ENCODE peak calls at places on chromosomes 4 and X, in four cellular contexts. W is H1, M is HepG2, I is GM12878. L is an unnamed sample.

GRCh38 chr4:121898150-121898549 is 27.9 kb upstream of the BBS7 start:
- DNase-seq in I (no peak), W (no peak), M (no peak), L (no peak)

GRCh38 chr4:122746485-122746965 is 14.0 kb downstream of the BBS12 start:
- DNase-seq in W (no peak), M (no peak), I (no peak), L (no peak)

GRCh38 chr4:15232725-15233597 is 194.9 kb upstream of the C1QTNF7 start:
- DNase-seq in I (no peak), M (peak; percentile 33), W (no peak), L (no peak)

GRCh38 chr4:80710748-80711451 is 319.6 kb upstream of the BMP3 start:
- DNase-seq in I (no peak), W (no peak), M (no peak), L (no peak)

GRCh38 chr4:14111730-14112171 is 484.2 kb upstream of the BOD1L1 start:
- DNase-seq in M (no peak), I (no peak), W (no peak), L (no peak)

GRCh38 chr4:5592272-5592671 is 116.1 kb downstream of the EVC2 start:
- DNase-seq in I (no peak), M (no peak), W (no peak), L (no peak)

GRCh38 chr4:15385928-15386327 is 41.9 kb upstream of the C1QTNF7 start:
- DNase-seq in I (no peak), W (no peak), M (no peak), L (no peak)

GRCh38 chrX:72051589-72051988 is 80.1 kb downstream of the RTL5 start:
- DNase-seq in M (no peak), I (no peak), W (no peak), L (no peak)

GRCh38 chr4:176611954-176612353 is 180.8 kb downstream of the VEGFC start:
- DNase-seq in W (no peak), M (no peak), I (no peak), L (no peak)

GRCh38 chr4:87068591-87069021 is 133.8 kb downstream of the AFF1 start:
- DNase-seq in I (no peak), M (no peak), W (no peak), L (no peak)

GRCh38 chr4:168509786-168510185 is 12.9 kb downstream of the PALLD start:
- DNase-seq in W (no peak), I (no peak), M (no peak), L (no peak)

GRCh38 chr4:2177443-2178093 is 64.4 kb downstream of the HAUS3 start:
- DNase-seq in W (no peak), I (no peak), M (peak; percentile 8), L (no peak)

GRCh38 chr4:15729910-15730533 is 27.2 kb downstream of the BST1 start:
- DNase-seq in W (no peak), I (peak; percentile 2), M (peak; percentile 45), L (peak; percentile 33)

GRCh38 chr4:1756893-1757779 is 35.8 kb downstream of the TACC3 start:
- DNase-seq in W (no peak), M (no peak), I (no peak), L (no peak)

GRCh38 chr4:30943356-30943755 is 223.2 kb downstream of the PCDH7 start:
- DNase-seq in W (no peak), I (no peak), M (no peak), L (no peak)

GRCh38 chr4:127606823-127607222 is 25.9 kb upstream of the INTU start:
- DNase-seq in M (no peak), I (no peak), W (no peak), L (no peak)

GRCh38 chr4:34183916-34184315 is 2060.4 kb downstream of the ARAP2 start:
- DNase-seq in W (no peak), I (no peak), M (no peak), L (no peak)

GRCh38 chrX:68830486-68831404 is 1.9 kb downstream of the EFNB1 start:
- DNase-seq in I (no peak), W (peak; percentile 43), M (no peak), L (no peak)

DNA sequence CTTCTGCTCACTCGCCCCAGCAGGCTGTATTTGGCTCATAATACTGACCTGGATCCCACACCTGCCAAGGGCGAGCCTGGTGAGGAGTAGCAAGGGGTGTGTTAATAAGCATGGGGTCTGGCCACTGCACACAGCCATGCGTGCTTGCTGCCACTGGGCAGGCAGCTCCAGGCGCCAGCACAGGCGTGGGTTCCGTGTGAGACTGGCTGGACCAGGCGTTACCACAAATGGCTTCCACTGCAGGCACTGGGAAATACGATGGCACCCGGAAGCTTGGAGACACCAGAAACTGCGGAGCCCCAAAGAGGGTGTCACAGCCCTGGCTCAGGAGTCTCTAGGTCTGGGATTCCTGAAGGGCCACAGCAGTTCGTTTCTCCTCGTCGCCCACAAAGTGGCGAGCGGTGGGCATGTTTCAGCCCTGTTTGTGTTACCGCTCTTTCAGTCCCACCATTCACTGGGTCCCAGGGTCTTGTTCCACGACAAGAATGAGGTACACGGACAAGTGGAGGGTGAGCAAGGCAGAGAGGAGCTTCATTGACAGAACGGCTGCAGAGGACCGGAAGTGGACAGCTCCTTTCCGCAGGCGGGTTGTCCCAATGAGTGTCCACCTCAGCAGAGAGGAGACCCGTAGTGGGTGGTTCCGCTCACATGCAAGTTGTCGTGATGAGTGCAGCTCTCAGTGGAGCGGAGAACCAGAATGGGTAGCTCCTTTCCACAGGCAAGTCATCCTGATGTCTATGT is 428.9 kb downstream of the EPHA5 start:
- DNase-seq in M (no peak), W (no peak), I (no peak), L (no peak)
- TF ChIP-seq SUZ12 in M (no peak), W (no peak), I (no peak), L (no peak)

GRCh38 chrX:76555816-76556215 is 128.3 kb downstream of the MAGEE1 start:
- DNase-seq in M (peak; percentile 41), W (peak; percentile 52), I (no peak), L (peak; percentile 70)

GRCh38 chrX:76550016-76550415 is 122.5 kb downstream of the MAGEE1 start:
- DNase-seq in I (no peak), W (no peak), M (no peak), L (no peak)

GRCh38 chrX:76555269-76555668 is 127.8 kb downstream of the MAGEE1 start:
- DNase-seq in W (no peak), I (no peak), M (no peak), L (no peak)
- H3K9me3 ChIP-seq in W (peaks cover 24% of the 10 kb centered on the region), I (peaks cover 2% of the 10 kb centered on the region), M (peaks cover 18% of the 10 kb centered on the region), L (peaks cover 30% of the 10 kb centered on the region)

GRCh38 chr4:53591372-53591892 is at the start of gene LNX1:
- DNase-seq in W (peak; percentile 86), M (no peak), I (no peak), L (no peak)
- TF ChIP-seq ZNF274 in W (no peak), M (no peak), I (no peak), L (no peak)

GRCh38 chr4:153089781-153090180 is 114.5 kb upstream of the TRIM2 start:
- DNase-seq in I (no peak), M (no peak), W (no peak), L (no peak)
- TF ChIP-seq SUZ12 in I (no peak), M (no peak), W (no peak), L (no peak)

GRCh38 chrX:47458528-47458927 is 24.5 kb downstream of the ZNF41 start:
- DNase-seq in M (no peak), I (no peak), W (no peak), L (no peak)

GRCh38 chrX:47460561-47460960 is 22.5 kb downstream of the ZNF41 start:
- DNase-seq in M (no peak), I (no peak), W (no peak), L (no peak)

GRCh38 chrX:47452112-47452511 is 30.9 kb downstream of the ZNF41 start:
- DNase-seq in W (no peak), I (no peak), M (no peak), L (no peak)

GRCh38 chrX:47456080-47456479 is 26.9 kb downstream of the ZNF41 start:
- DNase-seq in I (no peak), M (no peak), W (no peak), L (no peak)
- H3K9me3 ChIP-seq in I (no peaks in the 10 kb centered on the region), M (no peaks in the 10 kb centered on the region), W (no peaks in the 10 kb centered on the region), L (peaks cover 11% of the 10 kb centered on the region)

GRCh38 chrX:17801431-17801830 is 59.7 kb downstream of the RAI2 start:
- DNase-seq in I (no peak), M (no peak), W (no peak), L (no peak)

GRCh38 chrX:17803449-17803848 is 57.6 kb downstream of the RAI2 start:
- DNase-seq in I (no peak), W (no peak), M (no peak), L (no peak)

GRCh38 chrX:17802756-17803155 is 58.3 kb downstream of the RAI2 start:
- DNase-seq in M (no peak), I (no peak), W (no peak), L (no peak)

GRCh38 chrX:17798921-17799320 is 61.6 kb downstream of the SCML1 start:
- DNase-seq in W (no peak), M (no peak), I (no peak), L (no peak)
- TF ChIP-seq ZNF274 in W (no peak), M (no peak), I (no peak), L (no peak)

GRCh38 chr4:152149734-152150133 is 386.2 kb downstream of the FBXW7 start:
- DNase-seq in W (no peak), I (no peak), M (no peak), L (no peak)

GRCh38 chr4:152159773-152160172 is 376.1 kb downstream of the FBXW7 start:
- DNase-seq in M (no peak), I (no peak), W (no peak), L (no peak)

GRCh38 chr4:152156448-152156847 is 379.4 kb downstream of the FBXW7 start:
- DNase-seq in W (no peak), I (no peak), M (peak; percentile 33), L (no peak)

GRCh38 chr4:152150214-152150613 is 385.7 kb downstream of the FBXW7 start:
- DNase-seq in M (no peak), W (no peak), I (no peak), L (no peak)

DNA sequence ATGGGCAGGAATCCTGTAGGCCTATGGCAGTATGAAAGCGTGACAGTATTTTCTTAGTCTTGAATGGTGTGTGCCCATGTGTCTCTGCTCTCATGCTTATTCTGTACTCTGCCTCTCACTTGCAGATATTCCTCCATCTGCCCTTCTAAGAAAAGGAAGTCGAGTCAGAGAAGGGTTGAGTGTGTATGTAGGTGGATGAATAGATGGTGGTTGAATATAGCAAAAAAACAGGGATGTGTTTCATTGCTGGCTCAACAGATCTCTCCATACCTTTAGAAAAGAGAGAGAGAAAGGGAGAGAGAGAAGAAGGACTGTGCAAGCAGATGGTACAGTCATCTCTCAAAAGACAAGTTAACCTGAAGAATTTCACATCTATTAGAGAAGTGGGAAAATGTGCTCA is 381.5 kb downstream of the FBXW7 start:
- DNase-seq in M (no peak), I (no peak), W (no peak), L (no peak)
- TF ChIP-seq SUZ12 in M (no peak), I (no peak), W (no peak), L (no peak)

DNA sequence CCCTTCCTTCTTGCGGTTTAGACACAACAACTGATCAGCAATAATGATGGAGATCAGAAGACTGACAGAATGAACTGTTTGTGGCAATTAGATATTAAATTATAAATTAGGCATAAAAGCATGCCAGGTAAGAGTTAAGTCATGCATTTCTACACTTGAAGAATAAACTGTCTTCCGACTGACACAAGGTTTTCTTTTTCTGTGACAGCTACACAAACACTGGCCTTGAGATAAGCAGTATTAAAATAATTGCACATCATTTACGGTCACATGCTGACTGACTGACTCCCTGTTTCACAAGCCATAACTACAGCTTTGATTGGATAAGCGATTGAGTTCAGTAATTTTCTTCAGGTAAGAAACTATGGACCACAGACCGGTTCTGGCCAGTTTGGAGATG is 56.2 kb downstream of the UBE2NL start:
- DNase-seq in W (no peak), I (no peak), M (no peak), L (no peak)
- H3K9me3 ChIP-seq in W (no peaks in the 10 kb centered on the region), I (no peaks in the 10 kb centered on the region), M (peaks cover 60% of the 10 kb centered on the region), L (no peaks in the 10 kb centered on the region)

GRCh38 chr4:22794731-22795130 is 102.0 kb downstream of the GBA3 start:
- DNase-seq in I (no peak), M (no peak), W (no peak), L (no peak)
- TF ChIP-seq ZNF274 in I (no peak), M (no peak), W (no peak), L (no peak)